ENCODE peak calls at places on chromosomes 13 and 19, in five cellular contexts. One of them, this sample, is unnamed.

GRCh38 chr13:46668302-46668720 is 115.3 kb downstream of the LRCH1 start:
- DNase-seq in KG1: peak
- DNase-seq in smooth muscle cell of the brain vasculature: peak
- DNase-seq in hippocampal formation: peak
- DNase-seq in stimulated activated CD4-positive, alpha-beta T cell treated with anti-CD3 and anti-CD28 coated beads, TNF-alpha, amount 100 ng/mL, for 4 hours: no peak
- DNase-seq in this sample: no peak

GRCh38 chr13:109784590-109785140 is 1.7 kb downstream of the IRS2 start:
- DNase-seq in KG1: peak
- DNase-seq in smooth muscle cell of the brain vasculature: no peak
- DNase-seq in hippocampal formation: peak
- DNase-seq in stimulated activated CD4-positive, alpha-beta T cell treated with anti-CD3 and anti-CD28 coated beads, TNF-alpha, amount 100 ng/mL, for 4 hours: no peak
- DNase-seq in this sample: no peak

GRCh38 chr13:48126944-48127814 is 32.3 kb upstream of the MED4 start:
- DNase-seq in KG1: peak
- DNase-seq in smooth muscle cell of the brain vasculature: peak
- DNase-seq in hippocampal formation: peak
- DNase-seq in stimulated activated CD4-positive, alpha-beta T cell treated with anti-CD3 and anti-CD28 coated beads, TNF-alpha, amount 100 ng/mL, for 4 hours: peak
- DNase-seq in this sample: peak

GRCh38 chr13:44191504-44192171 is 182.0 kb upstream of the SERP2 start:
- DNase-seq in KG1: no peak
- DNase-seq in smooth muscle cell of the brain vasculature: peak
- DNase-seq in hippocampal formation: peak
- DNase-seq in stimulated activated CD4-positive, alpha-beta T cell treated with anti-CD3 and anti-CD28 coated beads, TNF-alpha, amount 100 ng/mL, for 4 hours: peak
- DNase-seq in this sample: no peak

GRCh38 chr13:114319441-114319871 is 5.2 kb downstream of the CHAMP1 start:
- DNase-seq in KG1: no peak
- DNase-seq in smooth muscle cell of the brain vasculature: no peak
- DNase-seq in hippocampal formation: no peak
- DNase-seq in stimulated activated CD4-positive, alpha-beta T cell treated with anti-CD3 and anti-CD28 coated beads, TNF-alpha, amount 100 ng/mL, for 4 hours: no peak
- DNase-seq in this sample: no peak

GRCh38 chr19:5036733-5037681 is 68.1 kb downstream of the KDM4B start:
- DNase-seq in KG1: no peak
- DNase-seq in smooth muscle cell of the brain vasculature: no peak
- DNase-seq in hippocampal formation: peak
- DNase-seq in stimulated activated CD4-positive, alpha-beta T cell treated with anti-CD3 and anti-CD28 coated beads, TNF-alpha, amount 100 ng/mL, for 4 hours: no peak
- DNase-seq in this sample: no peak

GRCh38 chr13:26050568-26051230 is 1.1 kb downstream of the SHISA2 start:
- DNase-seq in KG1: no peak
- DNase-seq in smooth muscle cell of the brain vasculature: no peak
- DNase-seq in hippocampal formation: no peak
- DNase-seq in stimulated activated CD4-positive, alpha-beta T cell treated with anti-CD3 and anti-CD28 coated beads, TNF-alpha, amount 100 ng/mL, for 4 hours: no peak
- DNase-seq in this sample: no peak

GRCh38 chr19:10593820-10594637 is 6.9 kb upstream of the AP1M2 start:
- DNase-seq in KG1: no peak
- DNase-seq in smooth muscle cell of the brain vasculature: no peak
- DNase-seq in hippocampal formation: peak
- DNase-seq in stimulated activated CD4-positive, alpha-beta T cell treated with anti-CD3 and anti-CD28 coated beads, TNF-alpha, amount 100 ng/mL, for 4 hours: no peak
- DNase-seq in this sample: no peak

GRCh38 chr19:38145627-38146026 is 78.4 kb downstream of the DPF1 start:
- DNase-seq in KG1: no peak
- DNase-seq in smooth muscle cell of the brain vasculature: no peak
- DNase-seq in hippocampal formation: no peak
- DNase-seq in stimulated activated CD4-positive, alpha-beta T cell treated with anti-CD3 and anti-CD28 coated beads, TNF-alpha, amount 100 ng/mL, for 4 hours: no peak
- DNase-seq in this sample: no peak

This sample was measured in GM12892.